ENCODE peak calls at places on chromosomes 4 and X, in five cellular contexts. Q is thyroid gland, J is tibial nerve, V is IMR-90, S is adrenal gland. X is an unnamed sample.
A peak's percentile ranks its signal among the peaks of the same experiment; 100 is the strongest.

GRCh38 chrX:21943460-21944135 is 3.1 kb downstream of the SMS start:
- DNase-seq in Q (peak; percentile 54), V (peak; percentile 92), J (no peak), S (peak; percentile 12), X (peak; percentile 64)

GRCh38 chrX:72021975-72022374 is 109.7 kb downstream of the RTL5 start:
- DNase-seq in Q (no peak), J (peak; percentile 1), V (no peak), S (peak; percentile 8), X (no peak)

GRCh38 chr4:186144596-186145569 is 40.4 kb downstream of the FAM149A start:
- DNase-seq in S (peak; percentile 62), V (peak; percentile 43), Q (peak; percentile 58), J (peak; percentile 16), X (no peak)

GRCh38 chr4:30763337-30763736 is 43.2 kb downstream of the PCDH7 start:
- DNase-seq in S (no peak), Q (no peak), J (no peak), V (peak; percentile 80), X (no peak)

GRCh38 chr4:98480535-98480934 is 177.9 kb downstream of the TSPAN5 start:
- DNase-seq in J (no peak), S (no peak), V (no peak), Q (no peak), X (no peak)

GRCh38 chrX:20066968-20067708 is 49.6 kb downstream of the MAP7D2 start:
- DNase-seq in J (peak; percentile 6), S (no peak), Q (peak; percentile 12), V (peak; percentile 70), X (peak; percentile 38)

GRCh38 chr4:8851321-8852117 is 20.1 kb downstream of the HMX1 start:
- DNase-seq in Q (no peak), V (no peak), S (no peak), J (no peak), X (no peak)

GRCh38 chr4:42845586-42845985 is 46.9 kb upstream of the GRXCR1 start:
- DNase-seq in S (no peak), V (no peak), Q (no peak), J (no peak), X (no peak)

GRCh38 chr4:762211-763190 is 56.9 kb downstream of the PCGF3 start:
- DNase-seq in V (no peak), J (no peak), Q (no peak), S (no peak), X (no peak)

GRCh38 chr4:158259955-158260575 is 49.8 kb downstream of the TMEM144 start:
- DNase-seq in Q (no peak), V (peak; percentile 42), S (no peak), J (no peak), X (peak; percentile 13)

GRCh38 chrX:23926015-23926414 is 18.2 kb downstream of the CXorf58 start:
- DNase-seq in S (no peak), V (peak; percentile 54), J (no peak), Q (no peak), X (no peak)

GRCh38 chrX:134677332-134677731 is 19.1 kb upstream of the PLAC1 start:
- DNase-seq in S (no peak), J (no peak), Q (no peak), V (no peak), X (no peak)

GRCh38 chrX:5644786-5645185 is 583.9 kb downstream of the NLGN4X start:
- DNase-seq in V (no peak), J (no peak), S (no peak), Q (no peak), X (no peak)

GRCh38 chr4:183158062-183158461 is 59.0 kb downstream of the WWC2 start:
- DNase-seq in J (no peak), S (no peak), V (peak; percentile 90), Q (no peak), X (no peak)

GRCh38 chr4:20251796-20252655 is at the start of gene SLIT2:
- DNase-seq in S (peak; percentile 87), J (peak; percentile 65), Q (peak; percentile 82), V (peak; percentile 68), X (peak; percentile 24)

GRCh38 chrX:43703211-43703791 is 47.2 kb downstream of the MAOA start:
- DNase-seq in Q (no peak), J (no peak), S (no peak), V (peak; percentile 16), X (no peak)

GRCh38 chr4:6770581-6771228 is 11.8 kb upstream of the KIAA0232 start:
- DNase-seq in V (no peak), Q (no peak), J (no peak), S (no peak), X (no peak)

GRCh38 chr4:40626183-40626990 is 3.3 kb downstream of the RBM47 start:
- DNase-seq in J (no peak), S (peak; percentile 70), V (peak; percentile 29), Q (peak; percentile 47), X (no peak)

GRCh38 chr4:125322363-125322730 is 7.6 kb downstream of the FAT4 start:
- DNase-seq in S (no peak), Q (peak; percentile 21), J (peak; percentile 61), V (peak; percentile 35), X (no peak)

GRCh38 chr4:151418385-151418784 is 9.4 kb downstream of the FHIP1A start:
- DNase-seq in V (peak; percentile 84), S (no peak), Q (peak; percentile 40), J (no peak), X (peak; percentile 53)

GRCh38 chrX:104112326-104112951 is at the start of gene ZCCHC18:
- DNase-seq in J (no peak), S (peak; percentile 31), V (peak; percentile 57), Q (peak; percentile 10), X (no peak)

GRCh38 chr4:69044247-69044646 is 52.0 kb upstream of the UGT2B7 start:
- DNase-seq in Q (no peak), S (no peak), J (no peak), V (peak; percentile 35), X (no peak)

GRCh38 chr4:1544861-1545275 is 138.6 kb upstream of the NKX1-1 start:
- DNase-seq in S (no peak), V (no peak), Q (no peak), J (no peak), X (no peak)

GRCh38 chr4:150082241-150082640 is 4.0 kb downstream of the DCLK2 start:
- DNase-seq in J (no peak), V (no peak), Q (peak; percentile 43), S (no peak), X (no peak)

GRCh38 chr4:78169728-78170127 is 112.6 kb downstream of the FRAS1 start:
- DNase-seq in Q (no peak), V (no peak), J (no peak), S (no peak), X (no peak)

GRCh38 chr4:53534684-53535083 is 56.6 kb downstream of the LNX1 start:
- DNase-seq in S (no peak), J (no peak), V (no peak), Q (no peak), X (no peak)

GRCh38 chrX:119228506-119229290 is 7.4 kb upstream of the PGRMC1 start:
- DNase-seq in J (no peak), S (peak; percentile 44), Q (no peak), V (peak; percentile 88), X (no peak)

GRCh38 chr4:140296335-140296753 is 77.1 kb upstream of the SCOC start:
- DNase-seq in Q (peak; percentile 22), J (peak; percentile 93), S (peak; percentile 78), V (peak; percentile 89), X (peak; percentile 27)
- TF ChIP-seq POLR2A in Q (no peak), J (no peak), S (no peak), V (no peak), X (no peak)

GRCh38 chr4:55545681-55546632 is 752 bp downstream of the CLOCK start:
- DNase-seq in J (peak; percentile 56), V (peak; percentile 62), S (peak; percentile 88), Q (peak; percentile 80), X (peak; percentile 34)
- TF ChIP-seq POLR2A in J (no peak), V (peak; percentile 64), S (peak; percentile 31), Q (peak; percentile 52), X (peak; percentile 13)

GRCh38 chr4:95507147-95507546 is 41.6 kb downstream of the UNC5C start:
- DNase-seq in J (no peak), V (no peak), Q (no peak), S (no peak), X (no peak)
- TF ChIP-seq POLR2A in J (no peak), V (no peak), Q (no peak), S (no peak), X (no peak)

GRCh38 chrX:154485150-154486051 is 1.0 kb downstream of the UBL4A start:
- DNase-seq in J (no peak), S (no peak), Q (peak; percentile 22), V (no peak), X (no peak)

GRCh38 chrX:154481911-154482601 is 3.0 kb upstream of the LAGE3 start:
- DNase-seq in J (no peak), V (no peak), Q (no peak), S (no peak), X (no peak)

GRCh38 chrX:154484255-154485149 is 1.9 kb downstream of the UBL4A start:
- DNase-seq in J (no peak), V (no peak), S (no peak), Q (no peak), X (no peak)

GRCh38 chrX:154482786-154483185 is 3.6 kb downstream of the UBL4A start:
- DNase-seq in S (peak; percentile 16), Q (no peak), J (no peak), V (no peak), X (no peak)

DNA sequence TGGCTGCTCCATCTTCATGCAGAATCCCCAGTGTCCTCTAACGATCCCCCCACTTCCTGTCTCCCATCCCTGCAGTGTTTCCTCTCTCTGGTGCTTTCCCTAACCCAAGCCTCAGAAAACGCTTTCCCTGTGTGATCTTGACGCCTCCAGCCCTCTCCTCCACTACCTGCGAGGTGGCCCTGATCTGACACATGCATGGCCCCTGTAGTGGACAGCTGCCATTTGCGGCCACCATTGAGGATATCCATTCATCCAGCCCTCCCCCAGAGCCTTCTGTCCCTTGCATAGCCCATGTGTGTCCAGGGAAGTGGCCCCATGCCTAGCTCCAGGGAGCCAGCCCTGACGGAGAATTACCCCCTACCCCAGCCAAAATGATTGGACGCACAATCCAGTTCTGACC is 3.1 kb downstream of the UBL4A start:
- DNase-seq in V (no peak), J (no peak), Q (no peak), S (peak; percentile 11), X (no peak)
- TF ChIP-seq POLR2A in V (no peak), J (no peak), Q (no peak), S (no peak), X (no peak)

GRCh38 chrX:153598541-153599191 is at the start of gene CCNQ:
- DNase-seq in Q (peak; percentile 17), J (no peak), S (no peak), V (peak; percentile 10), X (no peak)
- TF ChIP-seq POLR2A in Q (peak; percentile 62), J (no peak), S (peak; percentile 61), V (peak; percentile 63), X (no peak)